ENCODE peak calls at places on chromosomes 5 and 9, in four cellular contexts. Y, N, B and I are unnamed samples. For H3K36me3, the result is how much of the 10 kb centered on the place peaks cover.

GRCh38 chr5:64165500-64166200 is at the start of gene RNF180:
- DNase-seq in Y (peak), B (peak), N (peak), I (peak)

GRCh38 chr9:35774907-35775635 is 16.3 kb upstream of the NPR2 start:
- DNase-seq in Y (no peak), B (no peak), N (peak), I (peak)

GRCh38 chr9:89744255-89744648 is 139.4 kb downstream of the GADD45G start:
- DNase-seq in Y (no peak), N (no peak), B (no peak), I (no peak)

GRCh38 chr9:106862946-106863740 is at the start of gene ZNF462:
- DNase-seq in N (peak), B (peak), Y (no peak), I (peak)

GRCh38 chr5:138955013-138955660 is 80.0 kb upstream of the LRRTM2 start:
- DNase-seq in N (no peak), Y (peak), B (peak), I (peak)

GRCh38 chr5:72018158-72018803 is 89.0 kb upstream of the MAP1B start:
- DNase-seq in B (no peak), Y (peak), N (peak), I (peak)

GRCh38 chr9:129669141-129669718 is 3.8 kb downstream of the PRRX2 start:
- DNase-seq in B (no peak), N (no peak), Y (no peak), I (no peak)

GRCh38 chr5:33379757-33380156 is 61.0 kb upstream of the TARS1 start:
- DNase-seq in Y (no peak), N (peak), B (no peak), I (peak)

GRCh38 chr5:92126182-92126581 is 743.1 kb upstream of the ARRDC3 start:
- DNase-seq in Y (no peak), N (no peak), B (no peak), I (no peak)

GRCh38 chr9:99050292-99050911 is 54.5 kb upstream of the TGFBR1 start:
- DNase-seq in B (no peak), Y (no peak), N (no peak), I (no peak)

GRCh38 chr5:96629774-96630173 is 32.4 kb upstream of the CAST start:
- DNase-seq in B (no peak), Y (no peak), N (no peak), I (peak)

GRCh38 chr5:115815006-115815692 is 1.3 kb downstream of the CDO1 start:
- DNase-seq in N (no peak), B (no peak), Y (no peak), I (no peak)

GRCh38 chr9:69649566-69650260 is 22.5 kb downstream of the APBA1 start:
- DNase-seq in N (no peak), Y (no peak), B (no peak), I (no peak)

GRCh38 chr9:136901516-136902258 is 15.4 kb downstream of the TRAF2 start:
- DNase-seq in N (no peak), B (peak), Y (peak), I (no peak)

GRCh38 chr5:68180286-68181038 is 35.1 kb upstream of the PIK3R1 start:
- DNase-seq in N (no peak), Y (no peak), B (no peak), I (no peak)

GRCh38 chr5:97545856-97546570 is 363.0 kb upstream of the RIOK2 start:
- DNase-seq in N (no peak), B (no peak), Y (no peak), I (no peak)

GRCh38 chr5:126998201-126998631 is 32.1 kb downstream of the MARCHF3 start:
- DNase-seq in Y (no peak), N (no peak), B (peak), I (no peak)

GRCh38 chr5:167899490-167899889 is 392.0 kb upstream of the WWC1 start:
- DNase-seq in Y (no peak), B (no peak), N (no peak), I (no peak)

DNA sequence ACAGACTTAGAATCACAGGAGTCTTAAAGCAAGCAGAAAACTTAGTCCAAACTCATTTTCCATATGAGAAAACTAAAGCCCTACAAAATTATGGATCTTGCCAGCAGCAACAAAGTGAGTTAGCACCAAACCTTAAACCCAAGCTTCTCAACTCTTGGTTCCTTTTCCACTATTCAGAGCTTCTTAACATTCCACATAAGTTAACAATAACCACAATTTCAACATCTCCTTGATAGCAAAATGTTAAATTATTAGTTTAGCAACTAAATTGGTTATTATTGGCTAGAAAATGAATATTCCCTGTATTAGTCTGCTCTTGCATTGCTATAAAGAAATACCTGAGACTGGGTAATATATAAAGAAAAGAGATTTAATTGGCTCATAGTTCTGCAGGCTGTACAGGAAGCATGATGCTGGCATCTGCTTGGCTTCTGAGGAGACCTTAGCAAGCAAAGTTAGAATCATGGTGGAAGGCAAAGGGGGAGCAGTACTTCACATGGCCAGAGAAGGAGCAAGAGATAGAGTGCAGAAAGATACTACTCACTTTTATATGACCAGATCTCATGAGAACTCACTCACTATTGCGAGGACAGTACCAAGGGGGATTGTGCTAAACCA is 26.2 kb upstream of the ARSB start:
- DNase-seq in B (no peak), Y (no peak), N (no peak), I (no peak)
- TF ChIP-seq CTCF in B (no peak), Y (no peak), N (no peak), I (no peak)

DNA sequence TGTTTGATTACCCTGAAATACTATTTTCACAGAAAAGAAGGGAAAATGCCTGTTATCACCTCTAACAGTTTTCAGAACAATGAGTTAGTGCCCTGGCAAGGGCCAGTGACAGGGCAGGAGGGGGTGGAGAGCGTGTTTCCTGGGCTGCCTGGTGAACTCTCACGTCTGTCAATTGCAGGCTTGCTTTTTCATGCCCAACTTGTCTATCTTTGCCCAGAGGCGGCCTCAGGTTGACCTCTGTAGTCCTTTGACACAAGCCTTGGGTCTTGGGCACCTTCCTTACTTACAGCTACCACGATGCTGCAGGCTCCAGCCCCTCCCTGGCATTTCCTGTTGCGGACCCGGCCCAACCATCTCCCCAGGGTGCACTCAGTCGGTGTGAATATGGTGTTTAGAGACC is 2.2 kb upstream of the CEL start:
- DNase-seq in B (no peak), N (no peak), Y (no peak), I (no peak)
- H3K4me3 ChIP-seq in B (no peak), N (no peak), Y (no peak), I (no peak)

GRCh38 chr5:34804913-34805312 is 34.1 kb upstream of the TTC23L start:
- DNase-seq in B (no peak), Y (no peak), N (no peak), I (no peak)

GRCh38 chr5:34804398-34804797 is 34.6 kb upstream of the TTC23L start:
- DNase-seq in N (no peak), B (no peak), Y (no peak), I (no peak)

GRCh38 chr5:34803974-34804373 is 35.0 kb upstream of the TTC23L start:
- DNase-seq in B (no peak), Y (no peak), N (no peak), I (no peak)

GRCh38 chr5:34806532-34806931 is 32.4 kb upstream of the TTC23L start:
- DNase-seq in Y (no peak), N (no peak), B (no peak), I (no peak)

DNA sequence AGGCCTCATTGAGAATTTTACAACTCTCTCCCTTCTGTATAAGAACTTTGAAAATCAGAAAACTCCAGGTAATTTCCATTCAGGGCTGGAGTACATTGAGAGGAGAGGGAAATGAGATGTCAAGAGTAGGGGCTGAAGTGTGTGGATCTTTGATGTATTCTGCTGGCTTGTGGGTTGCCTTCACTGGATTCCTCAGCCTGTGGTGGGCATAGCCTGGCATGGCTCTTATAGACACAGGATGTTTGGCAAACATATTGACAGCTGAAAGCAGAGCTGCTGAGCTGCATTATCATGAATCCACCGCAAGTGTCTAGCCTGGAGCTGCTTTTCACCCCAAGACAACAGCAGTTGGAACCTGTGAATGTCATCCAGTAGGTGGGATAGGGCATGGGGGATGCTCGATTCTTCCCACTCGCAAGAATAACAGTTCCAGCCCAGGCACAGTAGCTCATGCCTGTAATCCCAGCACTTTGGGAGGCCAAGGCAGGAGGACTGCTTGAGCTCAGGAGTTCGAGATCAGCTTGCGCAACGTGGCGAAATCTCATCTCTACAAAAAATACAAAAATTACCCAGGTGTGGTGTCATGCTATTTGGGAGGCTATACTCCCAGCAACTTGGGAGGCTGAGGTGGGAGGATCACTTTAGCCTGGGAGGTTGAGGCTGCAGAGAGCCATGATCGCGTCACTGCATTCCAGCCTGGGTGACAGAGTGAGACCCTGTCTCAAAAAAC is 36.0 kb upstream of the TTC23L start:
- DNase-seq in B (no peak), Y (no peak), N (no peak), I (no peak)
- H3K36me3 ChIP-seq in B (under half), Y (under half), N (under half), I (under half)

GRCh38 chr9:135343733-135344522 is 135.7 kb upstream of the PPP1R26 start:
- DNase-seq in Y (peak), N (peak), B (peak), I (peak)

GRCh38 chr9:135343136-135343535 is 136.4 kb upstream of the PPP1R26 start:
- DNase-seq in Y (peak), N (no peak), B (no peak), I (no peak)

GRCh38 chr9:135344915-135345500 is 134.6 kb upstream of the PPP1R26 start:
- DNase-seq in N (no peak), B (no peak), Y (peak), I (no peak)

GRCh38 chr9:135345775-135346433 is 133.7 kb upstream of the PPP1R26 start:
- DNase-seq in Y (no peak), B (no peak), N (no peak), I (no peak)

DNA sequence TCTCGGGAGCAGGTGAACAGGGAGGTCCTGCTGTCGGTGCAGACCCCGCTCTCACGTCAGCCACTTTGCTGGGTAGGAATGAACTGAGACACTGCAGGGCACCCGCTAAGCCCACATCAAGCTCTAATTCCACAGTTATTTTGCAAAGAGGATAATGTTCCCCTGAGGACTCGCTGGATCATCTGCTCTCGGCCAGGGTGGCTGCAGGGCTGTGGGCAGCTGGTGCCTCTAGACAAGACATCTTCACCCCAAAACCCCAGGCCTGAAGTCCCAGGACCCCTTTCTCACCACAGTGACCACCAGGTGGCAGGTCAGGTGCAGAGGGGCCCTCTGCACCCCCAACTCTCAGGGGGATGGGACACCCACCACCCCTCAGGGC is 135.1 kb upstream of the PPP1R26 start:
- DNase-seq in N (no peak), Y (peak), B (no peak), I (peak)
- TF ChIP-seq CTCF in N (peak), Y (no peak), B (no peak), I (peak)

GRCh38 chr5:111550282-111551020 is 38.1 kb upstream of the STARD4 start:
- DNase-seq in Y (no peak), N (peak), B (peak), I (peak)

GRCh38 chr5:111551569-111552275 is 39.4 kb upstream of the STARD4 start:
- DNase-seq in N (no peak), B (no peak), Y (no peak), I (no peak)

GRCh38 chr5:111548312-111548930 is 36.1 kb upstream of the STARD4 start:
- DNase-seq in B (no peak), N (no peak), Y (no peak), I (no peak)

GRCh38 chr5:111548992-111549649 is 36.8 kb upstream of the STARD4 start:
- DNase-seq in B (no peak), N (no peak), Y (no peak), I (no peak)

DNA sequence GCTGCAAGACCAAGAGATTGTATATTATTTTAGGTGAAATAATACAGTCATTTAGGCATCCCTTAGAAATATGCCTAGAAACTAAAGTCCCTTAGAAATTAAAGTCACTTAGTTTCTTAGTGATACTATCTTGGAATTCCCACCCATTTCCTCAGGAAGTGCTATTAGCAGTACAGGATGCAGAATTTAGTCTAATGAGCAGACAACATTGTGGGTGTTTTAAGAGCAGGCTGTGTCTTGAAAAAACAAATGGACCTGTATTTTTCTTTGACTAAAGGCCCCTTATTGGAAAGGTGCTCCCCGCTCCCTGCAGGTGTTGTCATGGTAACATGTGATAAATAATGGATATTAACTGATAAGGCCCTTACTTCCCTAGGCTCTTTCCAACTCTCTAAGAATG is 38.8 kb upstream of the STARD4 start:
- DNase-seq in N (no peak), Y (no peak), B (no peak), I (no peak)
- H3K4me3 ChIP-seq in N (no peak), Y (no peak), B (peak), I (no peak)

DNA sequence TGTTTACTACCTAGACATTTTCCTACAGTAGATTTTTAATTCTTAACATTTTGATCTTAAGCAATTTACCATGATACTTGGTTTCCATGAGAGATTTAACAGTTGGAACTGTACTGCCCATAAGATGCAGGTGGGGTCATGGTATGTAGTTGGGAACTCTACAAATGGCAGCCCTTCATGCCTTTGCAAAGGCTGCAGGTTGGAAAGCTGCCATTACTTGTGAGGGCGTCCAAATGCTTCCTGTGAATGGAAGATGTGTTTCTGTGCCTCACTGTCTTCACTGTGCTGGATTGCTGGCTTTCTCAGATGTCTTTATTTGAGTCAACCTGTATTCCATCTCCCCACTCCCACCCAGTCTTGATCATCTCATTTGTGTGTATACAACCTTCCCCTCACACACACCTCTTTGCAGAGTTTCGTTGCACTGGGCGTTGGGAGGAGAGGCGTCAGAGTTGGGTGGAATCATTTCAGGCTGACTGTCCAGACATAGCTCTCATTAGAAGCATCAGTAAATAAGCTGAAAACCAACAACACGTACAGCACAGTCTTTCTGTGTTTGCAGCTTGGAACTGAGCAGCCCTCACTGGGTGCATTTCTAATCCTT is 14.8 kb upstream of the ABL1 start:
- DNase-seq in Y (no peak), N (no peak), B (no peak), I (no peak)
- H3K36me3 ChIP-seq in Y (under half), N (under half), B (under half), I (under half)

GRCh38 chr5:158841481-158841880 is 258.2 kb downstream of the EBF1 start:
- DNase-seq in B (no peak), N (no peak), Y (no peak), I (no peak)
- TF ChIP-seq CTCF in B (no peak), N (no peak), Y (no peak), I (no peak)